ENCODE peak calls at places on chromosomes 2 and 18, in four cellular contexts. M is PC-9, Q is neural progenitor cell, S is HCT116. H is an unnamed sample.
A peak's percentile ranks its signal among the peaks of the same experiment; 100 is the strongest.

GRCh38 chr2:176261136-176261535 is 8.1 kb upstream of the MTX2 start:
- DNase-seq in Q (no peak), S (no peak), M (no peak), H (no peak)

GRCh38 chr2:181483876-181484275 is 26.7 kb downstream of the ITGA4 start:
- DNase-seq in M (no peak), Q (no peak), S (no peak), H (no peak)

GRCh38 chr2:134398300-134398699 is 144.4 kb downstream of the MGAT5 start:
- DNase-seq in Q (no peak), M (no peak), S (no peak), H (no peak)

GRCh38 chr18:8610442-8610801 is 1.2 kb downstream of the RAB12 start:
- DNase-seq in M (no peak), S (no peak), Q (peak; percentile 16), H (no peak)

GRCh38 chr2:237497820-237498128 is 10.7 kb downstream of the MLPH start:
- DNase-seq in S (no peak), M (no peak), Q (no peak), H (no peak)

GRCh38 chr2:194363295-194363694 is 1293.7 kb upstream of the SLC39A10 start:
- DNase-seq in M (no peak), Q (no peak), S (no peak), H (no peak)

GRCh38 chr2:176817061-176817565 is 395.5 kb upstream of the HNRNPA3 start:
- DNase-seq in M (no peak), S (no peak), Q (peak; percentile 11), H (no peak)

GRCh38 chr2:65329551-65329950 is 101.9 kb downstream of the ACTR2 start:
- DNase-seq in S (no peak), M (no peak), Q (no peak), H (no peak)

GRCh38 chr2:66426250-66427064 is 8.5 kb upstream of the MEIS1 start:
- DNase-seq in S (no peak), Q (peak; percentile 72), M (no peak), H (no peak)

GRCh38 chr2:14632133-14632936 is at the start of gene LRATD1:
- DNase-seq in M (peak; percentile 79), S (no peak), Q (peak; percentile 98), H (no peak)

GRCh38 chr2:172232638-172233253 is 130.0 kb upstream of the DLX2 start:
- DNase-seq in M (no peak), Q (no peak), S (no peak), H (no peak)
- H3K27ac ChIP-seq in M (peak overlapping the region; percentile 86), Q (no peak overlapping the region), S (no peak overlapping the region), H (peak overlapping the region; percentile 95)

GRCh38 chr18:39463986-39464385 is 1898.4 kb upstream of the CELF4 start:
- DNase-seq in Q (no peak), S (no peak), M (no peak), H (no peak)
- H3K27ac ChIP-seq in Q (no peak overlapping the region), S (no peak overlapping the region), M (no peak overlapping the region), H (no peak overlapping the region)

DNA sequence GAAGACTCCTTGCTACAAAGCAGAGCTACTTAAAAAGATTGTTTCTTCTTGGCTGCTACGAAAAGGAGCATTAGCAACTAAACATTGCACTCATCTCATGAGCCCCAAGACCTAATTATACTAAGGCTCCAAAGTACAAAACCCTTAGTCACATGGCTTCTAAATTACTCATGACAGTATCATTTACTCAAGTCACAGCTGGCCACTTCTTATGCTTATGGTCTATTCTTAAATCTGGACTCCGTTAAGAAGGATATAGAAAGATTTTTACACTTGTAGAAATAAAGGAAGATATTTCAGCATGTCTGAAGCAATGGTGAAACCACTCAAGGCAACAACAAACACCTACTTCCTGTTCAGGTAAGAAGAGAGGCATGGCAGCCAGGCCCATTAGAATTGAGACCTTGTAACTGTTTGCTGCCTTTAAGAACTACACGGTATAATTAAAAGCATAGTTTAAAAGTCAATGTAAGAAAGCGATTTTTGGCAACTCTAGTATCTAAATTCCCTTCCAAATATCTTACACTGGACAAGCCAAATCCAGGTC is 12.7 kb downstream of the ANKRD44 start:
- DNase-seq in M (no peak), S (no peak), Q (no peak), H (no peak)
- H3K27ac ChIP-seq in M (no peak overlapping the region), S (no peak overlapping the region), Q (no peak overlapping the region), H (no peak overlapping the region)

GRCh38 chr2:131674174-131674507 is 146.5 kb downstream of the CCDC74A start:
- DNase-seq in Q (no peak), S (no peak), M (no peak), H (no peak)

GRCh38 chr2:131673400-131674173 is 145.9 kb downstream of the CCDC74A start:
- DNase-seq in M (peak; percentile 66), S (peak; percentile 48), Q (peak; percentile 85), H (no peak)
- H3K27ac ChIP-seq in M (no peak overlapping the region), S (no peak overlapping the region), Q (no peak overlapping the region), H (no peak overlapping the region)

GRCh38 chr2:31865215-31865614 is 145.6 kb downstream of the MEMO1 start:
- DNase-seq in S (no peak), Q (no peak), M (no peak), H (no peak)

GRCh38 chr2:31859959-31860358 is 150.8 kb downstream of the MEMO1 start:
- DNase-seq in S (no peak), M (no peak), Q (no peak), H (no peak)

GRCh38 chr2:31863867-31864266 is 146.9 kb downstream of the MEMO1 start:
- DNase-seq in M (no peak), S (no peak), Q (no peak), H (no peak)
- H3K27ac ChIP-seq in M (no peak overlapping the region), S (no peak overlapping the region), Q (no peak overlapping the region), H (no peak overlapping the region)

GRCh38 chr2:160380000-160380570 is 113.5 kb downstream of the RBMS1 start:
- DNase-seq in M (no peak), S (no peak), Q (no peak), H (no peak)
- H3K27ac ChIP-seq in M (peak overlapping the region; percentile 64), S (no peak overlapping the region), Q (no peak overlapping the region), H (no peak overlapping the region)

GRCh38 chr2:95281071-95281470 is 6.8 kb downstream of the PROM2 start:
- DNase-seq in S (no peak), Q (no peak), M (no peak), H (no peak)
- H3K27ac ChIP-seq in S (no peak overlapping the region), Q (no peak overlapping the region), M (no peak overlapping the region), H (no peak overlapping the region)